ENCODE peak calls at places on chromosomes 12 and 14, in five cellular contexts. One of them, this sample, is unnamed.
A peak's percentile ranks its signal among the peaks of the same experiment; 100 is the strongest.

GRCh38 chr12:52356762-52357580 is 10.3 kb downstream of the KRT85 start:
- DNase-seq in stimulated activated CD8-positive, alpha-beta memory T cell treated with anti-CD3 and anti-CD28 coated beads, Interleukin-4, amount 100 ng/mL, for 1 hour: no peak
- DNase-seq in cardiac muscle cell: no peak
- DNase-seq in aorta: peak; percentile 62
- DNase-seq in neural progenitor cell: no peak
- DNase-seq in this sample: no peak

GRCh38 chr14:55372423-55372822 is 39.2 kb downstream of the ATG14 start:
- DNase-seq in stimulated activated CD8-positive, alpha-beta memory T cell treated with anti-CD3 and anti-CD28 coated beads, Interleukin-4, amount 100 ng/mL, for 1 hour: no peak
- DNase-seq in cardiac muscle cell: no peak
- DNase-seq in aorta: no peak
- DNase-seq in neural progenitor cell: no peak
- DNase-seq in this sample: no peak

GRCh38 chr14:71300474-71301359 is 393.5 kb downstream of the PCNX1 start:
- DNase-seq in stimulated activated CD8-positive, alpha-beta memory T cell treated with anti-CD3 and anti-CD28 coated beads, Interleukin-4, amount 100 ng/mL, for 1 hour: no peak
- DNase-seq in cardiac muscle cell: peak; percentile 63
- DNase-seq in aorta: no peak
- DNase-seq in neural progenitor cell: no peak
- DNase-seq in this sample: no peak

GRCh38 chr14:35229495-35230089 is 62.6 kb upstream of the PSMA6 start:
- DNase-seq in stimulated activated CD8-positive, alpha-beta memory T cell treated with anti-CD3 and anti-CD28 coated beads, Interleukin-4, amount 100 ng/mL, for 1 hour: no peak
- DNase-seq in cardiac muscle cell: peak; percentile 39
- DNase-seq in aorta: no peak
- DNase-seq in neural progenitor cell: no peak
- DNase-seq in this sample: peak; percentile 18

GRCh38 chr14:68608235-68608962 is 184.5 kb downstream of the ZFP36L1 start:
- DNase-seq in stimulated activated CD8-positive, alpha-beta memory T cell treated with anti-CD3 and anti-CD28 coated beads, Interleukin-4, amount 100 ng/mL, for 1 hour: no peak
- DNase-seq in cardiac muscle cell: no peak
- DNase-seq in aorta: no peak
- DNase-seq in neural progenitor cell: no peak
- DNase-seq in this sample: no peak

GRCh38 chr14:79584679-79585078 is 626.6 kb downstream of the DIO2 start:
- DNase-seq in stimulated activated CD8-positive, alpha-beta memory T cell treated with anti-CD3 and anti-CD28 coated beads, Interleukin-4, amount 100 ng/mL, for 1 hour: no peak
- DNase-seq in cardiac muscle cell: peak; percentile 70
- DNase-seq in aorta: no peak
- DNase-seq in neural progenitor cell: no peak
- DNase-seq in this sample: peak; percentile 85

GRCh38 chr14:95265106-95266094 is 54.3 kb downstream of the CLMN start:
- DNase-seq in stimulated activated CD8-positive, alpha-beta memory T cell treated with anti-CD3 and anti-CD28 coated beads, Interleukin-4, amount 100 ng/mL, for 1 hour: no peak
- DNase-seq in cardiac muscle cell: peak; percentile 93
- DNase-seq in aorta: no peak
- DNase-seq in neural progenitor cell: no peak
- DNase-seq in this sample: peak; percentile 100

GRCh38 chr12:4797096-4797495 is 76.9 kb downstream of the GALNT8 start:
- DNase-seq in stimulated activated CD8-positive, alpha-beta memory T cell treated with anti-CD3 and anti-CD28 coated beads, Interleukin-4, amount 100 ng/mL, for 1 hour: no peak
- DNase-seq in cardiac muscle cell: no peak
- DNase-seq in aorta: no peak
- DNase-seq in neural progenitor cell: no peak
- DNase-seq in this sample: no peak

GRCh38 chr12:15323530-15323929 is 1.2 kb downstream of the PTPRO start:
- DNase-seq in stimulated activated CD8-positive, alpha-beta memory T cell treated with anti-CD3 and anti-CD28 coated beads, Interleukin-4, amount 100 ng/mL, for 1 hour: no peak
- DNase-seq in cardiac muscle cell: no peak
- DNase-seq in aorta: no peak
- DNase-seq in neural progenitor cell: no peak
- DNase-seq in this sample: no peak

GRCh38 chr12:6538420-6539275 is 4.3 kb downstream of the GAPDH start:
- DNase-seq in stimulated activated CD8-positive, alpha-beta memory T cell treated with anti-CD3 and anti-CD28 coated beads, Interleukin-4, amount 100 ng/mL, for 1 hour: no peak
- DNase-seq in cardiac muscle cell: peak; percentile 48
- DNase-seq in aorta: no peak
- DNase-seq in neural progenitor cell: no peak
- DNase-seq in this sample: peak; percentile 74

GRCh38 chr12:11055306-11055705 is 6.8 kb downstream of the TAS2R46 start:
- DNase-seq in stimulated activated CD8-positive, alpha-beta memory T cell treated with anti-CD3 and anti-CD28 coated beads, Interleukin-4, amount 100 ng/mL, for 1 hour: no peak
- DNase-seq in cardiac muscle cell: no peak
- DNase-seq in aorta: no peak
- DNase-seq in neural progenitor cell: no peak
- DNase-seq in this sample: no peak

GRCh38 chr12:11794311-11794710 is 144.8 kb downstream of the ETV6 start:
- DNase-seq in stimulated activated CD8-positive, alpha-beta memory T cell treated with anti-CD3 and anti-CD28 coated beads, Interleukin-4, amount 100 ng/mL, for 1 hour: no peak
- DNase-seq in cardiac muscle cell: no peak
- DNase-seq in aorta: no peak
- DNase-seq in neural progenitor cell: no peak
- DNase-seq in this sample: no peak

GRCh38 chr12:98416845-98417244 is 98.5 kb upstream of the TMPO start:
- DNase-seq in stimulated activated CD8-positive, alpha-beta memory T cell treated with anti-CD3 and anti-CD28 coated beads, Interleukin-4, amount 100 ng/mL, for 1 hour: no peak
- DNase-seq in cardiac muscle cell: peak; percentile 80
- DNase-seq in aorta: no peak
- DNase-seq in neural progenitor cell: no peak
- DNase-seq in this sample: no peak

GRCh38 chr12:34390846-34391700 is 368.8 kb downstream of the ALG10 start:
- DNase-seq in stimulated activated CD8-positive, alpha-beta memory T cell treated with anti-CD3 and anti-CD28 coated beads, Interleukin-4, amount 100 ng/mL, for 1 hour: no peak
- DNase-seq in cardiac muscle cell: no peak
- DNase-seq in aorta: peak; percentile 39
- DNase-seq in neural progenitor cell: no peak
- DNase-seq in this sample: no peak

GRCh38 chr12:77108707-77109106 is 43.3 kb upstream of the E2F7 start:
- DNase-seq in stimulated activated CD8-positive, alpha-beta memory T cell treated with anti-CD3 and anti-CD28 coated beads, Interleukin-4, amount 100 ng/mL, for 1 hour: no peak
- DNase-seq in cardiac muscle cell: no peak
- DNase-seq in aorta: no peak
- DNase-seq in neural progenitor cell: no peak
- DNase-seq in this sample: no peak

GRCh38 chr12:65561798-65562382 is 262.4 kb upstream of the HMGA2 start:
- DNase-seq in stimulated activated CD8-positive, alpha-beta memory T cell treated with anti-CD3 and anti-CD28 coated beads, Interleukin-4, amount 100 ng/mL, for 1 hour: no peak
- DNase-seq in cardiac muscle cell: peak; percentile 78
- DNase-seq in aorta: no peak
- DNase-seq in neural progenitor cell: no peak
- DNase-seq in this sample: peak; percentile 95

GRCh38 chr12:71967176-71967575 is 28.5 kb downstream of the TPH2 start:
- DNase-seq in stimulated activated CD8-positive, alpha-beta memory T cell treated with anti-CD3 and anti-CD28 coated beads, Interleukin-4, amount 100 ng/mL, for 1 hour: no peak
- DNase-seq in cardiac muscle cell: no peak
- DNase-seq in aorta: no peak
- DNase-seq in neural progenitor cell: no peak
- DNase-seq in this sample: peak; percentile 63

GRCh38 chr14:105180598-105181528 is at the start of gene NUDT14:
- DNase-seq in stimulated activated CD8-positive, alpha-beta memory T cell treated with anti-CD3 and anti-CD28 coated beads, Interleukin-4, amount 100 ng/mL, for 1 hour: peak; percentile 78
- DNase-seq in cardiac muscle cell: peak; percentile 53
- DNase-seq in aorta: peak; percentile 87
- DNase-seq in neural progenitor cell: peak; percentile 80
- DNase-seq in this sample: peak; percentile 39

GRCh38 chr12:46487567-46488131 is 115.1 kb upstream of the SLC38A2 start:
- DNase-seq in stimulated activated CD8-positive, alpha-beta memory T cell treated with anti-CD3 and anti-CD28 coated beads, Interleukin-4, amount 100 ng/mL, for 1 hour: no peak
- DNase-seq in cardiac muscle cell: no peak
- DNase-seq in aorta: no peak
- DNase-seq in neural progenitor cell: no peak
- DNase-seq in this sample: no peak

GRCh38 chr14:93332032-93332852 is 594 bp downstream of the BTBD7 start:
- DNase-seq in stimulated activated CD8-positive, alpha-beta memory T cell treated with anti-CD3 and anti-CD28 coated beads, Interleukin-4, amount 100 ng/mL, for 1 hour: no peak
- DNase-seq in cardiac muscle cell: peak; percentile 57
- DNase-seq in aorta: peak; percentile 88
- DNase-seq in neural progenitor cell: peak; percentile 85
- DNase-seq in this sample: peak; percentile 29

GRCh38 chr12:1819050-1819449 is 1.3 kb upstream of the LRTM2 start:
- DNase-seq in stimulated activated CD8-positive, alpha-beta memory T cell treated with anti-CD3 and anti-CD28 coated beads, Interleukin-4, amount 100 ng/mL, for 1 hour: no peak
- DNase-seq in cardiac muscle cell: no peak
- DNase-seq in aorta: no peak
- DNase-seq in neural progenitor cell: no peak
- DNase-seq in this sample: no peak

GRCh38 chr12:18146375-18146774 is 56.4 kb upstream of the RERGL start:
- DNase-seq in stimulated activated CD8-positive, alpha-beta memory T cell treated with anti-CD3 and anti-CD28 coated beads, Interleukin-4, amount 100 ng/mL, for 1 hour: no peak
- DNase-seq in cardiac muscle cell: peak; percentile 73
- DNase-seq in aorta: no peak
- DNase-seq in neural progenitor cell: no peak
- DNase-seq in this sample: no peak